ENCODE peak calls at places on chromosomes 13 and 19, in seven cellular contexts. A is SK-N-SH, S is HCT116, Q is HepG2, I is GM12878, D is H1, C is K562. K is an unnamed sample.

GRCh38 chr19:2164020-2164988 is 571 bp downstream of the DOT1L start:
- DNase-seq in A (no peak), S (no peak), Q (no peak), I (no peak), D (no peak), C (no peak), K (no peak)

GRCh38 chr13:60679928-60680693 is 283.1 kb downstream of the TDRD3 start:
- DNase-seq in A (no peak), S (no peak), Q (no peak), I (no peak), D (no peak), C (no peak), K (no peak)

GRCh38 chr19:379796-380195 is 29.2 kb downstream of the C2CD4C start:
- DNase-seq in A (no peak), S (no peak), Q (no peak), I (no peak), D (no peak), C (no peak), K (no peak)

GRCh38 chr19:10516064-10516385 is 1.2 kb downstream of the S1PR5 start:
- DNase-seq in A (no peak), S (no peak), Q (no peak), I (no peak), D (no peak), C (no peak), K (no peak)

GRCh38 chr19:8988204-8988603 is 22.0 kb downstream of the MUC16 start:
- DNase-seq in A (no peak), S (peak; percentile 13), Q (no peak), I (no peak), D (no peak), C (peak; percentile 50), K (no peak)

GRCh38 chr13:106650690-106651205 is 82.8 kb upstream of the ARGLU1 start:
- DNase-seq in A (no peak), S (no peak), Q (no peak), I (no peak), D (no peak), C (no peak), K (no peak)

GRCh38 chr19:48754950-48755645 is at the start of gene FGF21:
- DNase-seq in A (no peak), S (no peak), Q (no peak), I (no peak), D (no peak), C (no peak), K (no peak)

GRCh38 chr13:47901451-47901850 is 99.6 kb downstream of the SUCLA2 start:
- DNase-seq in A (no peak), S (no peak), Q (no peak), I (no peak), D (no peak), C (no peak), K (no peak)

GRCh38 chr19:43960411-43960810 is 9.4 kb downstream of the ZNF221 start:
- DNase-seq in A (no peak), S (no peak), Q (no peak), I (no peak), D (no peak), C (no peak), K (no peak)

GRCh38 chr13:48478401-48478800 is 54.5 kb downstream of the RCBTB2 start:
- DNase-seq in A (no peak), S (no peak), Q (no peak), I (no peak), D (no peak), C (no peak), K (no peak)

GRCh38 chr19:42406111-42406510 is 16.0 kb upstream of the CNFN start:
- DNase-seq in A (no peak), S (no peak), Q (no peak), I (no peak), D (no peak), C (no peak), K (no peak)

GRCh38 chr13:31172535-31172934 is 10.8 kb upstream of the HSPH1 start:
- DNase-seq in A (no peak), S (peak; percentile 31), Q (peak; percentile 94), I (no peak), D (no peak), C (no peak), K (no peak)

GRCh38 chr19:48975947-48976847 is 11.1 kb downstream of the FTL start:
- DNase-seq in A (peak; percentile 72), S (no peak), Q (no peak), I (no peak), D (no peak), C (peak; percentile 55), K (no peak)

GRCh38 chr13:53260594-53260993 is 232.0 kb downstream of the OLFM4 start:
- DNase-seq in A (no peak), S (no peak), Q (no peak), I (no peak), D (no peak), C (no peak), K (no peak)

GRCh38 chr19:7461841-7462629 is 26.8 kb downstream of the PEX11G start:
- DNase-seq in A (peak; percentile 39), S (no peak), Q (no peak), I (no peak), D (no peak), C (no peak), K (no peak)

GRCh38 chr13:30576528-30576927 is 41.2 kb upstream of the USPL1 start:
- DNase-seq in A (no peak), S (no peak), Q (peak; percentile 1), I (no peak), D (no peak), C (no peak), K (no peak)

GRCh38 chr19:30664358-30665058 is 292.3 kb downstream of the ZNF536 start:
- DNase-seq in A (peak; percentile 51), S (no peak), Q (peak; percentile 84), I (no peak), D (no peak), C (peak; percentile 17), K (peak; percentile 12)

GRCh38 chr13:71830736-71831135 is 36.3 kb downstream of the DACH1 start:
- DNase-seq in A (no peak), S (no peak), Q (no peak), I (no peak), D (no peak), C (no peak), K (no peak)

DNA sequence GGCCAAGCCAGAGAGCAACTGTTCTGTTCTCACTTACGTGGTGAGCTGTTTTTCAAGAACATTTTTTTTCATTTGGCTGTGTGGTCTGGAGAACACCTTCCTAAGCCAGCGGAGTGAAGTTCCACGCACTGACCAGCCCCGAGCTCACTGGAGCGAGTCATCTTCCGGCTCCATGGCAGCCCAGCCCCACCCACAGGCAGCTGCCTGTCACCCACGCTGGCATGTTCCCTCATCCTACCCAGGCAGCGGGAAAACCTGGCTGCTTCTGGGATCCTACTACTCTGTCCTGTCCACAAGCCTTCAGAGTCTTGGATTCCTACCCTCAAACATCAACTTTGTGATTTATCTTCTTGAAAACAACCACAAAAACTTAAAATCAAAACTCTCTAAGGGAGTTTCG is 76.2 kb downstream of the GGACT start:
- DNase-seq in A (no peak), S (peak; percentile 22), Q (no peak), I (no peak), D (no peak), C (no peak), K (no peak)
- TF ChIP-seq JUND in A (no peak), S (peak; percentile 41), Q (no peak), I (no peak), D (no peak), C (no peak), K (no peak)

DNA sequence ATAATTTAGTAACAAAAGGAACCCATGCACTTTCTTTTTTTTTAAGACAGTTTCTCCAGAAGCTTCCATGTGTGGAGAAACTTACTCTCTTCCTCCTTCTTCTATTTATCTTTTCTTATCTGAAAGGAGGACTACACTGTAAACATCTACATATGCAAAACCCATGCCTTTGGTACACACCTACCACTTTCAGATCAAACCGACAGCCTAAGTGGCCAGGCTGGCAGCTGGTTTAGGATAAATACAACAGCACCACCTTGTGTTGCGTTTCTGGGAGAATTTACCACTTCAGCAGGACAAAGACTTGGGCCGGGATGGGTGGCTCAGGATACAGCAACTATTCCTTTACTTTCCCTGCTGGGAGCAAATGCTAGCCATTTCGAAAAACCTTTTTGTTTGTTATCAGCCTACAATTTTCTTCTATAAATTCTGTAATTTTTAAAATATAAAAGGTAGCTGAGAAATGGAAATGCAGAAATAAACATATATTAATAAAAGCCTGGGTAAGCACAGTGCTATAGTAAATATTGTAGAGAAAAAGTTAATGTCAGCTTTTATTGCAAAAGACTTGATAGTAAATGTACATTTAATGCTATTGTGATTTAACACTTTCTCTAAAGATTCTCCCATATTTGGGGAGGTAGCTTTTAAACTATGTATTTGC is 94.0 kb upstream of the RFC3 start:
- DNase-seq in A (peak; percentile 66), S (peak; percentile 77), Q (peak; percentile 83), I (peak; percentile 86), D (peak; percentile 39), C (peak; percentile 6), K (peak; percentile 89)
- TF ChIP-seq JUND in A (no peak), S (no peak), Q (no peak), I (no peak), D (no peak), C (no peak), K (no peak)

GRCh38 chr13:35961461-35962220 is 169.5 kb downstream of the DCLK1 start:
- DNase-seq in A (no peak), S (no peak), Q (no peak), I (no peak), D (no peak), C (no peak), K (no peak)

GRCh38 chr13:35965226-35965927 is 165.8 kb downstream of the DCLK1 start:
- DNase-seq in A (peak; percentile 74), S (no peak), Q (no peak), I (no peak), D (no peak), C (no peak), K (no peak)

GRCh38 chr13:35964764-35965163 is 166.4 kb downstream of the DCLK1 start:
- DNase-seq in A (no peak), S (no peak), Q (peak; percentile 22), I (no peak), D (no peak), C (no peak), K (no peak)

GRCh38 chr13:35966024-35966423 is 165.2 kb downstream of the DCLK1 start:
- DNase-seq in A (no peak), S (no peak), Q (no peak), I (no peak), D (no peak), C (no peak), K (no peak)

GRCh38 chr13:35963982-35964665 is 167.1 kb downstream of the DCLK1 start:
- DNase-seq in A (no peak), S (no peak), Q (no peak), I (no peak), D (no peak), C (no peak), K (no peak)
- TF ChIP-seq JUND in A (no peak), S (no peak), Q (no peak), I (no peak), D (no peak), C (no peak), K (no peak)

GRCh38 chr13:46668302-46668720 is 115.3 kb downstream of the LRCH1 start:
- DNase-seq in A (no peak), S (no peak), Q (no peak), I (no peak), D (no peak), C (no peak), K (no peak)
- TF ChIP-seq JUND in A (peak; percentile 59), S (no peak), Q (no peak), I (no peak), D (no peak), C (no peak), K (no peak)

K was measured in T47D.